ENCODE peak calls at places on chromosome 21, in six cellular contexts. V, N, J, S, Z and O are unnamed samples.

GRCh38 chr21:18477059-18477458 is 73.5 kb upstream of the TMPRSS15 start:
- DNase-seq in Z (no peak), V (no peak), J (no peak), N (no peak), S (no peak), O (no peak)

GRCh38 chr21:44353200-44353970 is at the start of gene TRPM2:
- DNase-seq in S (no peak), V (peak; percentile 80), J (no peak), N (peak; percentile 20), Z (no peak), O (no peak)

GRCh38 chr21:32456497-32456918 is 44.0 kb downstream of the EVA1C start:
- DNase-seq in N (no peak), V (no peak), Z (no peak), S (no peak), J (no peak), O (no peak)

GRCh38 chr21:25836396-25836795 is 101.6 kb downstream of the GABPA start:
- DNase-seq in J (no peak), Z (no peak), N (no peak), S (no peak), V (no peak), O (no peak)

GRCh38 chr21:28671549-28672195 is 321.0 kb downstream of the LTN1 start:
- DNase-seq in V (no peak), S (no peak), J (no peak), Z (no peak), N (no peak), O (no peak)

GRCh38 chr21:44874497-44875331 is 1.2 kb upstream of the PTTG1IP start:
- DNase-seq in V (peak; percentile 81), J (no peak), S (peak; percentile 33), N (no peak), Z (peak; percentile 45), O (no peak)

GRCh38 chr21:44518684-44519083 is 21.3 kb downstream of the KRTAP10-1 start:
- DNase-seq in V (no peak), J (no peak), N (no peak), Z (no peak), S (no peak), O (no peak)

GRCh38 chr21:23045955-23046354 is 2047.7 kb downstream of the NCAM2 start:
- DNase-seq in V (no peak), Z (no peak), J (no peak), N (no peak), S (no peak), O (no peak)

GRCh38 chr21:41970751-41971653 is 17.2 kb upstream of the C2CD2 start:
- DNase-seq in J (peak; percentile 48), V (no peak), Z (no peak), N (no peak), S (no peak), O (peak; percentile 51)

GRCh38 chr21:36188081-36188681 is 31.6 kb downstream of the DOP1B start:
- DNase-seq in Z (no peak), S (no peak), N (no peak), J (peak; percentile 82), V (no peak), O (no peak)

GRCh38 chr21:14493731-14494130 is 52.4 kb downstream of the SAMSN1 start:
- DNase-seq in S (no peak), J (no peak), V (no peak), Z (no peak), N (no peak), O (no peak)

GRCh38 chr21:43936186-43936967 is 71.4 kb downstream of the AGPAT3 start:
- DNase-seq in S (no peak), N (no peak), Z (no peak), J (no peak), V (no peak), O (no peak)

GRCh38 chr21:25501996-25502665 is 105.2 kb downstream of the MRPL39 start:
- DNase-seq in J (no peak), Z (no peak), S (no peak), V (no peak), N (no peak), O (no peak)

GRCh38 chr21:16842716-16843115 is 670.1 kb upstream of the CXADR start:
- DNase-seq in J (no peak), N (no peak), Z (no peak), S (peak; percentile 66), V (no peak), O (no peak)

GRCh38 chr21:43817157-43818086 is 28.0 kb downstream of the RRP1 start:
- DNase-seq in V (no peak), J (no peak), S (no peak), Z (no peak), N (no peak), O (peak; percentile 26)

GRCh38 chr21:38688068-38688467 is 117.7 kb upstream of the ETS2 start:
- DNase-seq in Z (no peak), V (no peak), N (no peak), S (peak; percentile 90), J (no peak), O (no peak)

GRCh38 chr21:33028271-33028670 is 2.5 kb downstream of the OLIG2 start:
- DNase-seq in Z (no peak), V (peak; percentile 50), S (no peak), J (no peak), N (no peak), O (no peak)

GRCh38 chr21:41447356-41447755 is 21.3 kb downstream of the MX1 start:
- DNase-seq in N (no peak), V (peak; percentile 22), J (no peak), Z (no peak), S (no peak), O (no peak)

GRCh38 chr21:42988234-42988965 is 14.0 kb downstream of the PKNOX1 start:
- DNase-seq in S (peak; percentile 15), J (no peak), V (no peak), N (no peak), Z (no peak), O (no peak)

GRCh38 chr21:25638634-25639166 is 358 bp upstream of the JAM2 start:
- DNase-seq in J (no peak), S (no peak), Z (no peak), N (no peak), V (no peak), O (no peak)